ENCODE peak calls at places on chromosome 22, in six cellular contexts. H is dermis blood vessel endothelial cell; A is amygdala; B is H9; T is activated T-cell treated with anti-CD3 and anti-CD28 coated beads, Interleukin-2, amount 50 U/mL, for 72 hours; Q is ACHN. G is an unnamed sample.

GRCh38 chr22:37206841-37207821 is 5.1 kb downstream of the SSTR3 start:
- DNase-seq in H (no peak), A (no peak), B (no peak), T (no peak), Q (no peak), G (no peak)

GRCh38 chr22:46373838-46374662 is 38.5 kb downstream of the TRMU start:
- DNase-seq in H (peak; percentile 33), A (no peak), B (no peak), T (no peak), Q (peak; percentile 61), G (no peak)

GRCh38 chr22:50641696-50642607 is 14.0 kb upstream of the ARSA start:
- DNase-seq in H (peak; percentile 73), A (no peak), B (peak; percentile 91), T (no peak), Q (no peak), G (no peak)

GRCh38 chr22:38305481-38306448 is 11.5 kb downstream of the CSNK1E start:
- DNase-seq in H (peak; percentile 56), A (no peak), B (peak; percentile 80), T (peak; percentile 47), Q (peak; percentile 82), G (no peak)

GRCh38 chr22:39176067-39176621 is 23.7 kb upstream of the CBX7 start:
- DNase-seq in H (peak; percentile 92), A (no peak), B (peak; percentile 88), T (no peak), Q (peak; percentile 85), G (no peak)

GRCh38 chr22:22603470-22603947 is 40.9 kb upstream of the GGTLC2 start:
- DNase-seq in H (no peak), A (no peak), B (no peak), T (no peak), Q (no peak), G (no peak)

GRCh38 chr22:36405221-36405631 is 17.5 kb upstream of the MYH9 start:
- DNase-seq in H (no peak), A (no peak), B (no peak), T (peak; percentile 20), Q (no peak), G (peak; percentile 24)

GRCh38 chr22:27041745-27042144 is 384.4 kb downstream of the MIAT start:
- DNase-seq in H (no peak), A (no peak), B (no peak), T (no peak), Q (no peak), G (no peak)

GRCh38 chr22:17706451-17706900 is 67.8 kb downstream of the BID start:
- DNase-seq in H (peak; percentile 87), A (peak; percentile 12), B (peak; percentile 41), T (peak; percentile 23), Q (peak; percentile 93), G (peak; percentile 21)

GRCh38 chr22:29004647-29005371 is 56.8 kb downstream of the C22orf31 start:
- DNase-seq in H (peak; percentile 36), A (peak; percentile 66), B (peak; percentile 80), T (no peak), Q (no peak), G (no peak)

GRCh38 chr22:43436536-43437267 is 24.9 kb downstream of the MPPED1 start:
- DNase-seq in H (no peak), A (no peak), B (peak; percentile 12), T (no peak), Q (no peak), G (no peak)

GRCh38 chr22:19275919-19276600 is 15.5 kb downstream of the CLTCL1 start:
- DNase-seq in H (no peak), A (no peak), B (no peak), T (no peak), Q (no peak), G (no peak)

GRCh38 chr22:47275479-47276218 is 513.2 kb downstream of the TBC1D22A start:
- DNase-seq in H (no peak), A (no peak), B (no peak), T (no peak), Q (no peak), G (no peak)

GRCh38 chr22:27019827-27020226 is 362.4 kb downstream of the MIAT start:
- DNase-seq in H (no peak), A (no peak), B (no peak), T (no peak), Q (peak; percentile 38), G (no peak)

GRCh38 chr22:46044718-46045458 is 67.9 kb upstream of the WNT7B start:
- DNase-seq in H (peak; percentile 52), A (no peak), B (no peak), T (peak; percentile 63), Q (no peak), G (no peak)

GRCh38 chr22:30694171-30694637 is 470 bp upstream of the OSBP2 start:
- DNase-seq in H (peak; percentile 60), A (peak; percentile 38), B (peak; percentile 76), T (peak; percentile 78), Q (peak; percentile 14), G (peak; percentile 40)

GRCh38 chr22:37566329-37566837 is 6.1 kb downstream of the CDC42EP1 start:
- DNase-seq in H (no peak), A (peak; percentile 68), B (peak; percentile 28), T (peak; percentile 66), Q (no peak), G (no peak)

GRCh38 chr22:39283312-39284141 is 35.9 kb downstream of the RPL3 start:
- DNase-seq in H (peak; percentile 96), A (peak; percentile 36), B (no peak), T (no peak), Q (peak; percentile 95), G (no peak)

GRCh38 chr22:47575291-47575690 is 812.8 kb downstream of the TBC1D22A start:
- DNase-seq in H (no peak), A (no peak), B (no peak), T (no peak), Q (no peak), G (no peak)

GRCh38 chr22:24414984-24415945 is 12.1 kb upstream of the ADORA2A start:
- DNase-seq in H (no peak), A (no peak), B (no peak), T (no peak), Q (no peak), G (no peak)

GRCh38 chr22:21457023-21457787 is 10.0 kb upstream of the TMEM191C start:
- DNase-seq in H (no peak), A (no peak), B (peak; percentile 27), T (no peak), Q (no peak), G (no peak)

GRCh38 chr22:45980776-45981175 is 3.8 kb upstream of the WNT7B start:
- DNase-seq in H (no peak), A (no peak), B (no peak), T (no peak), Q (no peak), G (no peak)

G was measured in activated T-helper 2 cell treated with anti-CD3 and anti-CD28 coated beads, Interferon-gamma antibody, Interleukin-2, Interleukin-4, amounts not matched to agents 10 μg/mL and 5 μg/mL and 100 μg/mL, durations not matched to agents 14 hours and 24 hours and 36 hours.